ENCODE peak calls at places on chromosomes 1 and 21, in five cellular contexts. One of them, this sample, is unnamed.

GRCh38 chr21:31335957-31336738 is 7.9 kb downstream of the TIAM1 start:
- DNase-seq in breast epithelium: no peak
- DNase-seq in HepG2: no peak
- DNase-seq in GM12878: no peak
- DNase-seq in HCT116: no peak
- DNase-seq in this sample: no peak

GRCh38 chr1:215111916-215112315 is 29.4 kb downstream of the KCNK2 start:
- DNase-seq in breast epithelium: no peak
- DNase-seq in HepG2: no peak
- DNase-seq in GM12878: no peak
- DNase-seq in HCT116: no peak
- DNase-seq in this sample: no peak

GRCh38 chr1:43557744-43558245 is 27.1 kb downstream of the PTPRF start:
- DNase-seq in breast epithelium: no peak
- DNase-seq in HepG2: no peak
- DNase-seq in GM12878: no peak
- DNase-seq in HCT116: no peak
- DNase-seq in this sample: peak; percentile 71

GRCh38 chr1:26289158-26290059 is 9.5 kb downstream of the SH3BGRL3 start:
- DNase-seq in breast epithelium: no peak
- DNase-seq in HepG2: no peak
- DNase-seq in GM12878: no peak
- DNase-seq in HCT116: no peak
- DNase-seq in this sample: peak; percentile 46

GRCh38 chr1:243944429-243945160 is 94.6 kb upstream of the AKT3 start:
- DNase-seq in breast epithelium: no peak
- DNase-seq in HepG2: peak; percentile 14
- DNase-seq in GM12878: no peak
- DNase-seq in HCT116: no peak
- DNase-seq in this sample: no peak

GRCh38 chr1:85836736-85837135 is 128.5 kb upstream of the ZNHIT6 start:
- DNase-seq in breast epithelium: no peak
- DNase-seq in HepG2: no peak
- DNase-seq in GM12878: no peak
- DNase-seq in HCT116: no peak
- DNase-seq in this sample: no peak

GRCh38 chr1:71047635-71048607 is at the start of gene PTGER3:
- DNase-seq in breast epithelium: peak; percentile 84
- DNase-seq in HepG2: peak; percentile 42
- DNase-seq in GM12878: no peak
- DNase-seq in HCT116: no peak
- DNase-seq in this sample: peak; percentile 88

GRCh38 chr1:183822081-183822611 is 17.2 kb downstream of the RGL1 start:
- DNase-seq in breast epithelium: no peak
- DNase-seq in HepG2: no peak
- DNase-seq in GM12878: no peak
- DNase-seq in HCT116: no peak
- DNase-seq in this sample: no peak

GRCh38 chr1:171897304-171897703 is 56.0 kb downstream of the DNM3 start:
- DNase-seq in breast epithelium: no peak
- DNase-seq in HepG2: no peak
- DNase-seq in GM12878: no peak
- DNase-seq in HCT116: no peak
- DNase-seq in this sample: no peak

GRCh38 chr1:72891976-72892375 is 609.6 kb upstream of the NEGR1 start:
- DNase-seq in breast epithelium: no peak
- DNase-seq in HepG2: no peak
- DNase-seq in GM12878: no peak
- DNase-seq in HCT116: no peak
- DNase-seq in this sample: no peak

GRCh38 chr1:39776886-39777683 is 5.9 kb upstream of the OXCT2 start:
- DNase-seq in breast epithelium: no peak
- DNase-seq in HepG2: no peak
- DNase-seq in GM12878: no peak
- DNase-seq in HCT116: no peak
- DNase-seq in this sample: no peak

GRCh38 chr1:63593303-63593886 is at the start of gene PGM1:
- DNase-seq in breast epithelium: peak; percentile 70
- DNase-seq in HepG2: peak; percentile 49
- DNase-seq in GM12878: peak; percentile 27
- DNase-seq in HCT116: peak; percentile 48
- DNase-seq in this sample: peak; percentile 67

GRCh38 chr1:18263547-18264130 is 156.0 kb downstream of the IGSF21 start:
- DNase-seq in breast epithelium: no peak
- DNase-seq in HepG2: no peak
- DNase-seq in GM12878: no peak
- DNase-seq in HCT116: no peak
- DNase-seq in this sample: no peak

GRCh38 chr1:88935522-88936222 is 44.3 kb upstream of the GTF2B start:
- DNase-seq in breast epithelium: no peak
- DNase-seq in HepG2: peak; percentile 93
- DNase-seq in GM12878: no peak
- DNase-seq in HCT116: peak; percentile 16
- DNase-seq in this sample: no peak

GRCh38 chr1:231053493-231054162 is 13.6 kb upstream of the FAM89A start:
- DNase-seq in breast epithelium: no peak
- DNase-seq in HepG2: peak; percentile 23
- DNase-seq in GM12878: peak; percentile 4
- DNase-seq in HCT116: no peak
- DNase-seq in this sample: peak; percentile 88

GRCh38 chr1:197486948-197487347 is 218.9 kb downstream of the CRB1 start:
- DNase-seq in breast epithelium: no peak
- DNase-seq in HepG2: no peak
- DNase-seq in GM12878: no peak
- DNase-seq in HCT116: no peak
- DNase-seq in this sample: no peak

GRCh38 chr1:22662318-22662717 is 9.3 kb downstream of the C1QB start:
- DNase-seq in breast epithelium: no peak
- DNase-seq in HepG2: no peak
- DNase-seq in GM12878: no peak
- DNase-seq in HCT116: peak; percentile 76
- DNase-seq in this sample: no peak

DNA sequence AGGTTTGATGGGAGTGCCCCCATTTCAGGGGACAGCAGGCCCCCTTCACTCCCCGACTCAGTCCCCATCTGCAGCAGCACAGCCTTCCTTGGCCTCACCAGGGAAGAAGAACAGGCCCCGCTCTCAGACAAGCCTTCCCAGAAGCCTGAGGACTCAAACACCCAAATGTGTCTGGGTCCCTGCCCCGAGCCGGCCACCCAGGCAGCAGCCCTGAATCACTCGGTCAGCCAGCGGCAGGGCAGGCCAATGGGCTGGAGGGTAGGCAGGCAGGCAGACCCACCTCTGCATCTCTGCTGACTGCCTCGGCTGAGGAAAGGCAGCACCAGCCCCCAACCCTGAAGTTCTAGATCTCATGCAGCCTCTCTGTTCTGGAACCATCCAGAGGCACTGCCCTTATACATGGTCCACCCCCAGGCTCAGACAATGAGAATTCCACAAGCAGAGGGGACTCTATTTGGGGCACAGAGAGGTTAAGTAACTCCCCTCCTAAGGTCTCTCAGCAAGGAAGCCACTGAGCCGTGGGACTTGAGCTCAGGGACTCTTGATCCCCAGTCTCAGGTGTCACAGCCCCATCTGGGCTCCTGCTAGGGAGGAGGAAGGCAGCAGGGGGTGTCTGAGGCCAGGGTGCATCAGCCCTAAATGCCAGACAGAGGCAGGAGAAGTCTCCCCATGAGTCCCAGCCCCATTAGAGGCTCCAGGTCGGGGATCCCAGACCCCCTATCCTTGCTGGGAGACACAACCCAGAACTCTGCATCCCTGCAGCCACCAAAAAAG is 33.2 kb upstream of the RUNX3 start:
- DNase-seq in breast epithelium: no peak
- DNase-seq in HepG2: no peak
- DNase-seq in GM12878: no peak
- DNase-seq in HCT116: no peak
- DNase-seq in this sample: no peak
- H3K27ac ChIP-seq in breast epithelium: no peak overlapping the region
- H3K27ac ChIP-seq in HepG2: no peak overlapping the region
- H3K27ac ChIP-seq in GM12878: peak overlapping the region; percentile 98
- H3K27ac ChIP-seq in HCT116: no peak overlapping the region
- H3K27ac ChIP-seq in this sample: peak overlapping the region; percentile 41

GRCh38 chr21:41229527-41230248 is 61.7 kb downstream of the BACE2 start:
- DNase-seq in breast epithelium: no peak
- DNase-seq in HepG2: no peak
- DNase-seq in GM12878: peak; percentile 1
- DNase-seq in HCT116: no peak
- DNase-seq in this sample: no peak
- TF ChIP-seq POLR2AphosphoS5 in breast epithelium: no peak
- TF ChIP-seq POLR2AphosphoS5 in HepG2: no peak
- TF ChIP-seq POLR2AphosphoS5 in GM12878: no peak
- TF ChIP-seq POLR2AphosphoS5 in HCT116: no peak
- TF ChIP-seq POLR2AphosphoS5 in this sample: no peak

DNA sequence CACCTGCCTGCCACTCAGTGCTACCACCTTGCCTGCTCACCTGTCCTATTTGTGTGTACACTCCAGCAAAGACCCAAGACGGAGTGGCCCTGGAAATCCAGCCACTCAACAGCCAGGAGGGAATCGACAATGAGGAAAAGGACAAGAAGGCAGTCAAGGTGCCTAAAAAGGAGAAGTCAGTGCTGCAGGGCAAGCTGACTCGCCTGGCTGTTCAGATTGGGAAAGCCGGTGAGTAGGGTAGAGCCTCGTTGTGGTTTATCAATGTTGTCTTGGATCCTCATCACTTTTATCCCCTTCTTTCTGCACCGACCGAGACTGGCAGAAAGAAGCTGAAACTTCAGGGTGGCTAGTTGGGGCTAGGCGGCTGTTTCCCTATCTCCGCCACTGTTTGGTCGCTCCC is 61.4 kb upstream of the LAX1 start:
- DNase-seq in breast epithelium: no peak
- DNase-seq in HepG2: no peak
- DNase-seq in GM12878: no peak
- DNase-seq in HCT116: no peak
- DNase-seq in this sample: no peak
- H3K36me3 ChIP-seq in breast epithelium: no peaks in the 10 kb centered on the region
- H3K36me3 ChIP-seq in HepG2: peaks cover 7% of the 10 kb centered on the region
- H3K36me3 ChIP-seq in GM12878: no peaks in the 10 kb centered on the region
- H3K36me3 ChIP-seq in HCT116: peaks cover 24% of the 10 kb centered on the region
- H3K36me3 ChIP-seq in this sample: peaks cover 98% of the 10 kb centered on the region

DNA sequence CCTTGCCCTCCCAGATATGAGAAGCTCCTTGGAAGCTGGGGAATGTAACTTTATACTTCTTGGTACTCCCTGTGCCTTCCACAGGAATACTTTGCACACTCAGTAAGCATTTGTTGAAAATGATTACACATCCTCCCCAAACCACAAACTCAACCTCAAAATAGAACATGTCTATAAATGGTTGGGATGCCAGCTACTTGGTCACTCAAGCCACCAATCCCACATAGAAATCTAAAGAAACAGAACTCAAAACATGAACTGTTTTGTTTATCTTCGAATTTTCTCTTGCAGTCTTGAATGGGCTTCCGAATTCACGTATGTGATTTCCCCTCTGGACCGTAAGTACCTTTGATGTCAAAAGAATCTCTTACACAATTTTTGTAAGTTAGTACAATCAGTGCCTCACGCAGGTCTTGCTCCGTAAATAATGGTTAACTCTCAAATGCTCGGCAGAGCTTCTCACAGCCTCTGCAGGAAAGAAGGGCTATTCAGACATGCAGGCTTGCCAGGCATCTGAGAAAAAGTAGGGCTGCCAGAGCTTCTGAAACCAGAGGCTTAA is 26.9 kb downstream of the SORT1 start:
- DNase-seq in breast epithelium: no peak
- DNase-seq in HepG2: peak; percentile 84
- DNase-seq in GM12878: no peak
- DNase-seq in HCT116: no peak
- DNase-seq in this sample: no peak
- H3K27ac ChIP-seq in breast epithelium: peak overlapping the region; percentile 67
- H3K27ac ChIP-seq in HepG2: peak overlapping the region; percentile 54
- H3K27ac ChIP-seq in GM12878: no peak overlapping the region
- H3K27ac ChIP-seq in HCT116: no peak overlapping the region
- H3K27ac ChIP-seq in this sample: peak overlapping the region; percentile 83

GRCh38 chr1:246591958-246592357 is 25.7 kb downstream of the CNST start:
- DNase-seq in breast epithelium: no peak
- DNase-seq in HepG2: no peak
- DNase-seq in GM12878: no peak
- DNase-seq in HCT116: no peak
- DNase-seq in this sample: no peak

GRCh38 chr1:246595146-246595545 is 28.9 kb downstream of the CNST start:
- DNase-seq in breast epithelium: no peak
- DNase-seq in HepG2: no peak
- DNase-seq in GM12878: no peak
- DNase-seq in HCT116: no peak
- DNase-seq in this sample: no peak

GRCh38 chr1:246591047-246591446 is 24.8 kb downstream of the CNST start:
- DNase-seq in breast epithelium: no peak
- DNase-seq in HepG2: no peak
- DNase-seq in GM12878: no peak
- DNase-seq in HCT116: no peak
- DNase-seq in this sample: no peak

GRCh38 chr1:246591504-246591903 is 25.2 kb downstream of the CNST start:
- DNase-seq in breast epithelium: no peak
- DNase-seq in HepG2: no peak
- DNase-seq in GM12878: peak; percentile 67
- DNase-seq in HCT116: no peak
- DNase-seq in this sample: no peak

DNA sequence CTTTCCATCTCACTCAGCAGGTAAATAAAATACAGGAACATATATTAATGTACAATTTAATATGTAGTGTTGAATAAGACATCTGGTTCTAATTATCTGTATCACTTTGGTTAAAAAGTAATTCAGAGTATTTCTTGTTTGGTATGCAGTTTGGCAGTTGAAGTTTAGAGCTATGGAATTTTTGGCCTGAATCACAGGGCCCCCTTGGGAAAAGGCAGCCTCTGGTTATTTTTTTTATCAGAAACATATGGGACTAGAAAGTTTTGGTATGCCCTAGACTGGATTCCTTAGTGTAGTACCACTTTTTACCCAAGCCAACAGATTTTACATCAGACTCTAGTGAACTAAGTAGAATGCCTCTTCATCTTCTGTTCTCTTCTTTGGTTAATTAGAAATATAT is 26.4 kb downstream of the CNST start:
- DNase-seq in breast epithelium: no peak
- DNase-seq in HepG2: no peak
- DNase-seq in GM12878: no peak
- DNase-seq in HCT116: no peak
- DNase-seq in this sample: no peak
- TF ChIP-seq POLR2AphosphoS5 in breast epithelium: no peak
- TF ChIP-seq POLR2AphosphoS5 in HepG2: no peak
- TF ChIP-seq POLR2AphosphoS5 in GM12878: no peak
- TF ChIP-seq POLR2AphosphoS5 in HCT116: no peak
- TF ChIP-seq POLR2AphosphoS5 in this sample: no peak

GRCh38 chr1:150963535-150964489 is 10.8 kb downstream of the CERS2 start:
- DNase-seq in breast epithelium: no peak
- DNase-seq in HepG2: no peak
- DNase-seq in GM12878: no peak
- DNase-seq in HCT116: no peak
- DNase-seq in this sample: no peak
- H3K36me3 ChIP-seq in breast epithelium: peaks cover 16% of the 10 kb centered on the region
- H3K36me3 ChIP-seq in HepG2: peaks cover 46% of the 10 kb centered on the region
- H3K36me3 ChIP-seq in GM12878: peaks cover 29% of the 10 kb centered on the region
- H3K36me3 ChIP-seq in HCT116: peaks cover 46% of the 10 kb centered on the region
- H3K36me3 ChIP-seq in this sample: peaks cover 100% of the 10 kb centered on the region

This sample was measured in stomach.